ENCODE peak calls at places on chromosome 1, in four cellular contexts. One of them, this sample, is unnamed.
A peak's percentile ranks its signal among the peaks of the same experiment; 100 is the strongest.

GRCh38 chr1:8818325-8818775 is 910 bp upstream of the RERE start:
- DNase-seq in ELR: peak; percentile 88
- DNase-seq in GM23248: peak; percentile 91
- DNase-seq in endothelial cell: no peak
- DNase-seq in this sample: peak; percentile 53

GRCh38 chr1:54409156-54410142 is 3.3 kb upstream of the SSBP3 start:
- DNase-seq in ELR: no peak
- DNase-seq in GM23248: no peak
- DNase-seq in endothelial cell: no peak
- DNase-seq in this sample: no peak

GRCh38 chr1:193417420-193417819 is 231.0 kb upstream of the B3GALT2 start:
- DNase-seq in ELR: peak; percentile 54
- DNase-seq in GM23248: peak; percentile 35
- DNase-seq in endothelial cell: no peak
- DNase-seq in this sample: peak; percentile 72

GRCh38 chr1:216771922-216772321 is 48.7 kb upstream of the ESRRG start:
- DNase-seq in ELR: no peak
- DNase-seq in GM23248: no peak
- DNase-seq in endothelial cell: no peak
- DNase-seq in this sample: no peak

GRCh38 chr1:11682287-11682771 is 1.4 kb upstream of the MAD2L2 start:
- DNase-seq in ELR: no peak
- DNase-seq in GM23248: peak; percentile 32
- DNase-seq in endothelial cell: no peak
- DNase-seq in this sample: no peak

GRCh38 chr1:168635129-168635528 is 58.7 kb downstream of the XCL1 start:
- DNase-seq in ELR: no peak
- DNase-seq in GM23248: no peak
- DNase-seq in endothelial cell: no peak
- DNase-seq in this sample: no peak

GRCh38 chr1:153970346-153970745 is 2.6 kb downstream of the CREB3L4 start:
- DNase-seq in ELR: no peak
- DNase-seq in GM23248: no peak
- DNase-seq in endothelial cell: no peak
- DNase-seq in this sample: no peak

GRCh38 chr1:36751525-36751924 is 268.8 kb upstream of the CSF3R start:
- DNase-seq in ELR: no peak
- DNase-seq in GM23248: no peak
- DNase-seq in endothelial cell: no peak
- DNase-seq in this sample: no peak

GRCh38 chr1:152962876-152963415 is 7.5 kb upstream of the SPRR4 start:
- DNase-seq in ELR: no peak
- DNase-seq in GM23248: no peak
- DNase-seq in endothelial cell: no peak
- DNase-seq in this sample: no peak

GRCh38 chr1:116278541-116278866 is 94.5 kb upstream of the ATP1A1 start:
- DNase-seq in ELR: no peak
- DNase-seq in GM23248: no peak
- DNase-seq in endothelial cell: no peak
- DNase-seq in this sample: no peak

This sample was measured in HT1080.